ENCODE peak calls at places on chromosome 18, in five cellular contexts. C is stomach, Y is RWPE1, Z is omental fat pad, K is HFFc6. M is an unnamed sample.

GRCh38 chr18:35245719-35246317 is 5.0 kb downstream of the ZNF397 start:
- DNase-seq in C (no peak), Y (no peak), Z (no peak), K (no peak), M (no peak)

GRCh38 chr18:13237641-13238040 is 19.1 kb downstream of the LDLRAD4 start:
- DNase-seq in Y (no peak), C (no peak), Z (no peak), K (no peak), M (no peak)

GRCh38 chr18:67381608-67382150 is 134.8 kb downstream of the DSEL start:
- DNase-seq in Y (no peak), K (no peak), Z (no peak), C (no peak), M (no peak)

GRCh38 chr18:78742346-78742745 is 237.3 kb upstream of the SALL3 start:
- DNase-seq in K (no peak), Z (no peak), Y (no peak), C (peak; percentile 20), M (no peak)

GRCh38 chr18:56878712-56879111 is 227.6 kb downstream of the WDR7 start:
- DNase-seq in C (no peak), Y (no peak), K (no peak), Z (no peak), M (no peak)

GRCh38 chr18:47756364-47757016 is 174.0 kb downstream of the SMAD2 start:
- DNase-seq in C (peak; percentile 74), Y (peak; percentile 23), K (peak; percentile 41), Z (no peak), M (peak; percentile 37)

GRCh38 chr18:48181132-48181823 is 227.9 kb downstream of the ZBTB7C start:
- DNase-seq in C (peak; percentile 13), K (no peak), Y (no peak), Z (no peak), M (no peak)

GRCh38 chr18:46734981-46735380 is 21.9 kb downstream of the ST8SIA5 start:
- DNase-seq in Z (no peak), K (no peak), C (no peak), Y (no peak), M (no peak)

GRCh38 chr18:26574958-26575864 is 26.9 kb upstream of the KCTD1 start:
- DNase-seq in Y (peak; percentile 22), C (peak; percentile 55), K (peak; percentile 5), Z (no peak), M (no peak)

GRCh38 chr18:73220639-73221038 is 352.9 kb upstream of the NETO1 start:
- DNase-seq in Z (no peak), Y (no peak), C (no peak), K (no peak), M (no peak)

GRCh38 chr18:73214970-73215369 is 347.2 kb upstream of the NETO1 start:
- DNase-seq in K (no peak), Y (no peak), Z (no peak), C (no peak), M (no peak)

GRCh38 chr18:73218293-73218692 is 350.5 kb upstream of the NETO1 start:
- DNase-seq in Y (no peak), C (no peak), K (no peak), Z (no peak), M (no peak)
- TF ChIP-seq CTCF in Y (no peak), C (no peak), K (no peak), Z (no peak), M (no peak)

DNA sequence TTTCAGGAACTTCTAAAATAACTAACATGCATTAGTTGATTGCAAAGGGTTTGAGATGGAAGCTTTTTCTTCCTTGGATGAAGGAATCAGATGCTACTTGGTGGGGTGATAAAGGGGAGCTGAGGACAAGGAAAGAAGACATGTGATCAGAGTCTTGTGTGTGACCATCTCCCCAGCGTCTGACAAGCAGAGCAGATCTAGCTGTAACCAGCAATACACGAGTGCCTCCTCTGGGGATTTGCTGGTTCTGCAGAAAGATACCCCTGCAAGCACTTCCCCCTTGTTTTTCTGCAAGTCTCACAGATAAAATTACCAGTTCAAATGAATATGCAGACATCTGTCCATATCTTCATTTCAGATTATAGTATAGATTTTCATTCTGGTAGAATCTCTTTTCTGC is 2.7 kb downstream of the CDH7 start:
- DNase-seq in Y (no peak), K (no peak), Z (no peak), C (no peak), M (no peak)
- TF ChIP-seq CTCF in Y (no peak), K (no peak), Z (no peak), C (no peak), M (no peak)

GRCh38 chr18:42052137-42052708 is 97.2 kb downstream of the PIK3C3 start:
- DNase-seq in Z (no peak), K (peak; percentile 19), C (no peak), Y (no peak), M (no peak)
- TF ChIP-seq CTCF in Z (no peak), K (peak; percentile 80), C (no peak), Y (peak; percentile 36), M (no peak)

GRCh38 chr18:21853020-21853419 is 112.4 kb downstream of the MIB1 start:
- DNase-seq in Z (no peak), K (no peak), C (no peak), Y (no peak), M (no peak)
- TF ChIP-seq CTCF in Z (no peak), K (no peak), C (no peak), Y (no peak), M (no peak)

GRCh38 chr18:53698907-53699306 is 525.6 kb downstream of the MBD2 start:
- DNase-seq in C (peak; percentile 52), Z (no peak), Y (peak; percentile 14), K (no peak), M (no peak)
- TF ChIP-seq CTCF in C (no peak), Z (no peak), Y (peak; percentile 27), K (peak; percentile 46), M (no peak)

DNA sequence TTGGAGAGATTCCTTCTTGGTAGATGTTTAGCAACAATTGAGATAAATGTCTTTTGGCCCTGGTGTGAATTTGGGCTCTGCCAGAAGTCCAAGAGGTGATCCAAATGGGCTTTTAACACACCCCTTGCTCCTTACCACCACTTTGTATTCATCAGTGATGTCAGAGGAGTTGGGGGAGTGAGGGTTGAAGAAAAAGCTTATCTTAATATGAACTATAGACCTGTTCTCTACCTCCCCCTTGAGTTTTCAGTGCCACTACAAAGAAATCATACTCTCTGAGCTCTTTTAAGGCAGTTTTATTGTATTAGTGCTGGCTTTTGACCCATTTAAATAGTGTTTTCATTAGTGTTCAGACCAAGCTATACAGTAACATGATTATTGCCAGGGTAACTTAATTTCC is 229.1 kb downstream of the PHLPP1 start:
- DNase-seq in Z (no peak), C (no peak), Y (no peak), K (no peak), M (no peak)
- TF ChIP-seq CTCF in Z (no peak), C (no peak), Y (no peak), K (no peak), M (no peak)

DNA sequence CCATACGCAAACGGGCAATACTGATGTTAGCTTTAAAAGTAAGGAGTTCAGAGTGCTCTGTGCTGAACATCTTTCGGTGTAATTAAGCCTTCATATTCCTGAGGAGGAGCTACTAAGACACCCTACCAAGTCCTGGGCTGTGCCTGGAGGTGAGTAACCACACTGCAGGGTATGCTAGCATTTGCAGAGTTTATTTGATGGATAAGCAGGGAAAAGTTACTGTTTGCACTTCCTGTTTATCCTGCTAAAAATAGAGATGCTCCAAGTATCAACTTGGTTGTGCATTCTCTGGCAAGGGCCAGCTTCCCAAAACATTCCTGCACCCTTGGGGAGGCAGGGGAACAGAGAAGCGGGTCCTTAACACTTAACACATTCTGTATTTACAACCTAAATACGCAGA is 49.8 kb downstream of the PARD6G start:
- DNase-seq in C (no peak), Z (no peak), K (no peak), Y (no peak), M (no peak)
- TF ChIP-seq CTCF in C (no peak), Z (no peak), K (no peak), Y (no peak), M (no peak)

GRCh38 chr18:63508634-63509033 is 31.9 kb downstream of the SERPINB5 start:
- DNase-seq in C (no peak), Z (no peak), Y (no peak), K (no peak), M (no peak)

GRCh38 chr18:63515279-63515678 is 26.9 kb upstream of the SERPINB12 start:
- DNase-seq in K (no peak), Z (no peak), C (no peak), Y (no peak), M (no peak)

GRCh38 chr18:63514326-63514725 is 27.8 kb upstream of the SERPINB12 start:
- DNase-seq in K (no peak), Z (no peak), Y (no peak), C (no peak), M (no peak)

GRCh38 chr18:63515799-63516198 is 26.4 kb upstream of the SERPINB12 start:
- DNase-seq in Z (no peak), Y (no peak), K (no peak), C (no peak), M (no peak)

GRCh38 chr18:63511285-63511684 is 30.9 kb upstream of the SERPINB12 start:
- DNase-seq in Z (no peak), Y (peak; percentile 28), C (no peak), K (peak; percentile 61), M (no peak)
- TF ChIP-seq CTCF in Z (no peak), Y (peak; percentile 69), C (no peak), K (peak; percentile 83), M (no peak)

DNA sequence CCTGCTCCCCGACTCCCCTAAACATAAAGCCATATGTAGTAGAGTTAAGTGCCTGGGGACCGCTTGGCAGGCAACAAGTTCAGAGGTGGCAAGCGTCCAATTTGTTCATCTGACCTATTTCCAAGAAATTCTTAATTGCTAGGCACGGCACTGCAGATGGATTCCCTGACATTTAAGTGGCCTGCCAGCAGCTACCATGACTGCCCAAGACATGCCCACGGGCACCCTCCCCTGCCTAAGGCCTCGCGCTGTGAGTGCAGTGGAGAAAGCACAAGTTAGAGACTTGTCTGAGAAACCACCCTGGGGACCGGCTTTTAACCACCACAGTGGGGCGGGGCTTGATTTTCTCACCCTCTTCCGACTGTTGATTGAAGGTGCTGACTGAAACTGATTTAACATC is 163.5 kb upstream of the ACAA2 start:
- DNase-seq in Y (no peak), C (no peak), Z (no peak), K (no peak), M (no peak)
- TF ChIP-seq CTCF in Y (no peak), C (no peak), Z (no peak), K (no peak), M (no peak)